ENCODE peak calls at places on chromosomes 5 and 9, in ten cellular contexts. One of them, this sample, is unnamed.

GRCh38 chr9:125393426-125393825 is 131.8 kb downstream of the GAPVD1 start:
- DNase-seq in fibroblast of the aortic adventitia: no peak
- DNase-seq in CD8-positive, alpha-beta memory T cell: no peak
- DNase-seq in left colon: no peak
- DNase-seq in AG09309: peak
- DNase-seq in fibroblast of lung: peak
- DNase-seq in A673: no peak
- DNase-seq in dermis microvascular lymphatic vessel endothelial cell: no peak
- DNase-seq in stimulated activated CD4-positive, alpha-beta T cell treated with anti-CD3 and anti-CD28 coated beads, Interleukin-12 subunit alpha, Interleukin-12 subunit beta, amount 100 ng/mL, for 4 hours: no peak
- DNase-seq in retina: no peak
- DNase-seq in this sample: no peak

GRCh38 chr9:20624201-20625002 is 2.1 kb upstream of the MLLT3 start:
- DNase-seq in fibroblast of the aortic adventitia: peak
- DNase-seq in CD8-positive, alpha-beta memory T cell: peak
- DNase-seq in left colon: peak
- DNase-seq in AG09309: no peak
- DNase-seq in fibroblast of lung: peak
- DNase-seq in A673: peak
- DNase-seq in dermis microvascular lymphatic vessel endothelial cell: peak
- DNase-seq in stimulated activated CD4-positive, alpha-beta T cell treated with anti-CD3 and anti-CD28 coated beads, Interleukin-12 subunit alpha, Interleukin-12 subunit beta, amount 100 ng/mL, for 4 hours: peak
- DNase-seq in retina: peak
- DNase-seq in this sample: peak

GRCh38 chr9:134570726-134571325 is 70.8 kb upstream of the COL5A1 start:
- DNase-seq in fibroblast of the aortic adventitia: no peak
- DNase-seq in CD8-positive, alpha-beta memory T cell: no peak
- DNase-seq in left colon: peak
- DNase-seq in AG09309: no peak
- DNase-seq in fibroblast of lung: no peak
- DNase-seq in A673: peak
- DNase-seq in dermis microvascular lymphatic vessel endothelial cell: no peak
- DNase-seq in stimulated activated CD4-positive, alpha-beta T cell treated with anti-CD3 and anti-CD28 coated beads, Interleukin-12 subunit alpha, Interleukin-12 subunit beta, amount 100 ng/mL, for 4 hours: no peak
- DNase-seq in retina: no peak
- DNase-seq in this sample: no peak

GRCh38 chr5:146825033-146825432 is 53.5 kb downstream of the PPP2R2B start:
- DNase-seq in fibroblast of the aortic adventitia: peak
- DNase-seq in CD8-positive, alpha-beta memory T cell: no peak
- DNase-seq in left colon: no peak
- DNase-seq in AG09309: no peak
- DNase-seq in fibroblast of lung: peak
- DNase-seq in A673: peak
- DNase-seq in dermis microvascular lymphatic vessel endothelial cell: peak
- DNase-seq in stimulated activated CD4-positive, alpha-beta T cell treated with anti-CD3 and anti-CD28 coated beads, Interleukin-12 subunit alpha, Interleukin-12 subunit beta, amount 100 ng/mL, for 4 hours: no peak
- DNase-seq in retina: peak
- DNase-seq in this sample: peak

GRCh38 chr9:100492952-100493351 is 20.0 kb downstream of the TMEFF1 start:
- DNase-seq in fibroblast of the aortic adventitia: peak
- DNase-seq in CD8-positive, alpha-beta memory T cell: no peak
- DNase-seq in left colon: no peak
- DNase-seq in AG09309: peak
- DNase-seq in fibroblast of lung: peak
- DNase-seq in A673: no peak
- DNase-seq in dermis microvascular lymphatic vessel endothelial cell: peak
- DNase-seq in stimulated activated CD4-positive, alpha-beta T cell treated with anti-CD3 and anti-CD28 coated beads, Interleukin-12 subunit alpha, Interleukin-12 subunit beta, amount 100 ng/mL, for 4 hours: no peak
- DNase-seq in retina: no peak
- DNase-seq in this sample: peak

GRCh38 chr9:124188331-124189110 is 69.2 kb upstream of the NEK6 start:
- DNase-seq in fibroblast of the aortic adventitia: no peak
- DNase-seq in CD8-positive, alpha-beta memory T cell: no peak
- DNase-seq in left colon: no peak
- DNase-seq in AG09309: no peak
- DNase-seq in fibroblast of lung: no peak
- DNase-seq in A673: no peak
- DNase-seq in dermis microvascular lymphatic vessel endothelial cell: no peak
- DNase-seq in stimulated activated CD4-positive, alpha-beta T cell treated with anti-CD3 and anti-CD28 coated beads, Interleukin-12 subunit alpha, Interleukin-12 subunit beta, amount 100 ng/mL, for 4 hours: no peak
- DNase-seq in retina: no peak
- DNase-seq in this sample: no peak

GRCh38 chr5:91135475-91136248 is 247.5 kb downstream of the ARRDC3 start:
- DNase-seq in fibroblast of the aortic adventitia: no peak
- DNase-seq in CD8-positive, alpha-beta memory T cell: no peak
- DNase-seq in left colon: no peak
- DNase-seq in AG09309: no peak
- DNase-seq in fibroblast of lung: no peak
- DNase-seq in A673: no peak
- DNase-seq in dermis microvascular lymphatic vessel endothelial cell: no peak
- DNase-seq in stimulated activated CD4-positive, alpha-beta T cell treated with anti-CD3 and anti-CD28 coated beads, Interleukin-12 subunit alpha, Interleukin-12 subunit beta, amount 100 ng/mL, for 4 hours: no peak
- DNase-seq in retina: no peak
- DNase-seq in this sample: no peak

GRCh38 chr5:73189816-73190451 is 16.9 kb downstream of the TMEM174 start:
- DNase-seq in fibroblast of the aortic adventitia: peak
- DNase-seq in CD8-positive, alpha-beta memory T cell: no peak
- DNase-seq in left colon: no peak
- DNase-seq in AG09309: peak
- DNase-seq in fibroblast of lung: peak
- DNase-seq in A673: no peak
- DNase-seq in dermis microvascular lymphatic vessel endothelial cell: no peak
- DNase-seq in stimulated activated CD4-positive, alpha-beta T cell treated with anti-CD3 and anti-CD28 coated beads, Interleukin-12 subunit alpha, Interleukin-12 subunit beta, amount 100 ng/mL, for 4 hours: no peak
- DNase-seq in retina: no peak
- DNase-seq in this sample: peak

GRCh38 chr5:76025069-76025468 is 58.1 kb upstream of the SV2C start:
- DNase-seq in fibroblast of the aortic adventitia: no peak
- DNase-seq in CD8-positive, alpha-beta memory T cell: no peak
- DNase-seq in left colon: no peak
- DNase-seq in AG09309: no peak
- DNase-seq in fibroblast of lung: no peak
- DNase-seq in A673: no peak
- DNase-seq in dermis microvascular lymphatic vessel endothelial cell: no peak
- DNase-seq in stimulated activated CD4-positive, alpha-beta T cell treated with anti-CD3 and anti-CD28 coated beads, Interleukin-12 subunit alpha, Interleukin-12 subunit beta, amount 100 ng/mL, for 4 hours: no peak
- DNase-seq in retina: no peak
- DNase-seq in this sample: no peak

GRCh38 chr5:110757118-110757729 is 18.4 kb downstream of the SLC25A46 start:
- DNase-seq in fibroblast of the aortic adventitia: peak
- DNase-seq in CD8-positive, alpha-beta memory T cell: peak
- DNase-seq in left colon: no peak
- DNase-seq in AG09309: no peak
- DNase-seq in fibroblast of lung: peak
- DNase-seq in A673: peak
- DNase-seq in dermis microvascular lymphatic vessel endothelial cell: peak
- DNase-seq in stimulated activated CD4-positive, alpha-beta T cell treated with anti-CD3 and anti-CD28 coated beads, Interleukin-12 subunit alpha, Interleukin-12 subunit beta, amount 100 ng/mL, for 4 hours: no peak
- DNase-seq in retina: peak
- DNase-seq in this sample: peak

GRCh38 chr5:88786789-88787188 is 96.2 kb downstream of the MEF2C start:
- DNase-seq in fibroblast of the aortic adventitia: no peak
- DNase-seq in CD8-positive, alpha-beta memory T cell: no peak
- DNase-seq in left colon: no peak
- DNase-seq in AG09309: no peak
- DNase-seq in fibroblast of lung: no peak
- DNase-seq in A673: no peak
- DNase-seq in dermis microvascular lymphatic vessel endothelial cell: no peak
- DNase-seq in stimulated activated CD4-positive, alpha-beta T cell treated with anti-CD3 and anti-CD28 coated beads, Interleukin-12 subunit alpha, Interleukin-12 subunit beta, amount 100 ng/mL, for 4 hours: no peak
- DNase-seq in retina: no peak
- DNase-seq in this sample: no peak

GRCh38 chr9:23537192-23538059 is 288.6 kb downstream of the ELAVL2 start:
- DNase-seq in fibroblast of the aortic adventitia: no peak
- DNase-seq in CD8-positive, alpha-beta memory T cell: no peak
- DNase-seq in left colon: no peak
- DNase-seq in AG09309: no peak
- DNase-seq in fibroblast of lung: no peak
- DNase-seq in A673: no peak
- DNase-seq in dermis microvascular lymphatic vessel endothelial cell: no peak
- DNase-seq in stimulated activated CD4-positive, alpha-beta T cell treated with anti-CD3 and anti-CD28 coated beads, Interleukin-12 subunit alpha, Interleukin-12 subunit beta, amount 100 ng/mL, for 4 hours: no peak
- DNase-seq in retina: peak
- DNase-seq in this sample: no peak

GRCh38 chr9:134488251-134488900 is 153.2 kb upstream of the COL5A1 start:
- DNase-seq in fibroblast of the aortic adventitia: peak
- DNase-seq in CD8-positive, alpha-beta memory T cell: no peak
- DNase-seq in left colon: peak
- DNase-seq in AG09309: no peak
- DNase-seq in fibroblast of lung: no peak
- DNase-seq in A673: peak
- DNase-seq in dermis microvascular lymphatic vessel endothelial cell: no peak
- DNase-seq in stimulated activated CD4-positive, alpha-beta T cell treated with anti-CD3 and anti-CD28 coated beads, Interleukin-12 subunit alpha, Interleukin-12 subunit beta, amount 100 ng/mL, for 4 hours: no peak
- DNase-seq in retina: peak
- DNase-seq in this sample: no peak

GRCh38 chr9:105608685-105609598 is 51.0 kb downstream of the FKTN start:
- DNase-seq in fibroblast of the aortic adventitia: peak
- DNase-seq in CD8-positive, alpha-beta memory T cell: no peak
- DNase-seq in left colon: no peak
- DNase-seq in AG09309: no peak
- DNase-seq in fibroblast of lung: peak
- DNase-seq in A673: peak
- DNase-seq in dermis microvascular lymphatic vessel endothelial cell: peak
- DNase-seq in stimulated activated CD4-positive, alpha-beta T cell treated with anti-CD3 and anti-CD28 coated beads, Interleukin-12 subunit alpha, Interleukin-12 subunit beta, amount 100 ng/mL, for 4 hours: no peak
- DNase-seq in retina: peak
- DNase-seq in this sample: peak

GRCh38 chr5:97071993-97072392 is 70.4 kb downstream of the LIX1 start:
- DNase-seq in fibroblast of the aortic adventitia: no peak
- DNase-seq in CD8-positive, alpha-beta memory T cell: no peak
- DNase-seq in left colon: no peak
- DNase-seq in AG09309: no peak
- DNase-seq in fibroblast of lung: no peak
- DNase-seq in A673: no peak
- DNase-seq in dermis microvascular lymphatic vessel endothelial cell: no peak
- DNase-seq in stimulated activated CD4-positive, alpha-beta T cell treated with anti-CD3 and anti-CD28 coated beads, Interleukin-12 subunit alpha, Interleukin-12 subunit beta, amount 100 ng/mL, for 4 hours: no peak
- DNase-seq in retina: no peak
- DNase-seq in this sample: no peak

GRCh38 chr5:132822650-132823480 is 7.6 kb downstream of the SHROOM1 start:
- DNase-seq in fibroblast of the aortic adventitia: no peak
- DNase-seq in CD8-positive, alpha-beta memory T cell: no peak
- DNase-seq in left colon: no peak
- DNase-seq in AG09309: no peak
- DNase-seq in fibroblast of lung: peak
- DNase-seq in A673: no peak
- DNase-seq in dermis microvascular lymphatic vessel endothelial cell: no peak
- DNase-seq in stimulated activated CD4-positive, alpha-beta T cell treated with anti-CD3 and anti-CD28 coated beads, Interleukin-12 subunit alpha, Interleukin-12 subunit beta, amount 100 ng/mL, for 4 hours: no peak
- DNase-seq in retina: peak
- DNase-seq in this sample: peak

GRCh38 chr5:173201636-173202265 is 33.3 kb downstream of the NKX2-5 start:
- DNase-seq in fibroblast of the aortic adventitia: peak
- DNase-seq in CD8-positive, alpha-beta memory T cell: no peak
- DNase-seq in left colon: no peak
- DNase-seq in AG09309: peak
- DNase-seq in fibroblast of lung: peak
- DNase-seq in A673: peak
- DNase-seq in dermis microvascular lymphatic vessel endothelial cell: peak
- DNase-seq in stimulated activated CD4-positive, alpha-beta T cell treated with anti-CD3 and anti-CD28 coated beads, Interleukin-12 subunit alpha, Interleukin-12 subunit beta, amount 100 ng/mL, for 4 hours: no peak
- DNase-seq in retina: no peak
- DNase-seq in this sample: peak

GRCh38 chr5:176319827-176320554 is 41.6 kb downstream of the KIAA1191 start:
- DNase-seq in fibroblast of the aortic adventitia: peak
- DNase-seq in CD8-positive, alpha-beta memory T cell: no peak
- DNase-seq in left colon: no peak
- DNase-seq in AG09309: no peak
- DNase-seq in fibroblast of lung: peak
- DNase-seq in A673: peak
- DNase-seq in dermis microvascular lymphatic vessel endothelial cell: peak
- DNase-seq in stimulated activated CD4-positive, alpha-beta T cell treated with anti-CD3 and anti-CD28 coated beads, Interleukin-12 subunit alpha, Interleukin-12 subunit beta, amount 100 ng/mL, for 4 hours: no peak
- DNase-seq in retina: no peak
- DNase-seq in this sample: peak

GRCh38 chr5:136192526-136193395 is at the start of gene SMIM32:
- DNase-seq in fibroblast of the aortic adventitia: no peak
- DNase-seq in CD8-positive, alpha-beta memory T cell: no peak
- DNase-seq in left colon: peak
- DNase-seq in AG09309: no peak
- DNase-seq in fibroblast of lung: no peak
- DNase-seq in A673: peak
- DNase-seq in dermis microvascular lymphatic vessel endothelial cell: peak
- DNase-seq in stimulated activated CD4-positive, alpha-beta T cell treated with anti-CD3 and anti-CD28 coated beads, Interleukin-12 subunit alpha, Interleukin-12 subunit beta, amount 100 ng/mL, for 4 hours: no peak
- DNase-seq in retina: peak
- DNase-seq in this sample: peak

GRCh38 chr9:80836013-80836412 is 853.3 kb downstream of the TLE1 start:
- DNase-seq in fibroblast of the aortic adventitia: no peak
- DNase-seq in CD8-positive, alpha-beta memory T cell: no peak
- DNase-seq in left colon: no peak
- DNase-seq in AG09309: no peak
- DNase-seq in fibroblast of lung: no peak
- DNase-seq in A673: no peak
- DNase-seq in dermis microvascular lymphatic vessel endothelial cell: no peak
- DNase-seq in stimulated activated CD4-positive, alpha-beta T cell treated with anti-CD3 and anti-CD28 coated beads, Interleukin-12 subunit alpha, Interleukin-12 subunit beta, amount 100 ng/mL, for 4 hours: no peak
- DNase-seq in retina: no peak
- DNase-seq in this sample: no peak

GRCh38 chr5:142749321-142749720 is 20.9 kb upstream of the ARHGAP26 start:
- DNase-seq in fibroblast of the aortic adventitia: peak
- DNase-seq in CD8-positive, alpha-beta memory T cell: no peak
- DNase-seq in left colon: no peak
- DNase-seq in AG09309: peak
- DNase-seq in fibroblast of lung: peak
- DNase-seq in A673: no peak
- DNase-seq in dermis microvascular lymphatic vessel endothelial cell: peak
- DNase-seq in stimulated activated CD4-positive, alpha-beta T cell treated with anti-CD3 and anti-CD28 coated beads, Interleukin-12 subunit alpha, Interleukin-12 subunit beta, amount 100 ng/mL, for 4 hours: no peak
- DNase-seq in retina: no peak
- DNase-seq in this sample: peak

GRCh38 chr9:18362901-18363685 is 110.9 kb upstream of the ADAMTSL1 start:
- DNase-seq in fibroblast of the aortic adventitia: peak
- DNase-seq in CD8-positive, alpha-beta memory T cell: no peak
- DNase-seq in left colon: no peak
- DNase-seq in AG09309: no peak
- DNase-seq in fibroblast of lung: peak
- DNase-seq in A673: no peak
- DNase-seq in dermis microvascular lymphatic vessel endothelial cell: peak
- DNase-seq in stimulated activated CD4-positive, alpha-beta T cell treated with anti-CD3 and anti-CD28 coated beads, Interleukin-12 subunit alpha, Interleukin-12 subunit beta, amount 100 ng/mL, for 4 hours: no peak
- DNase-seq in retina: no peak
- DNase-seq in this sample: no peak

GRCh38 chr9:129509508-129509907 is 111.4 kb downstream of the C9orf50 start:
- DNase-seq in fibroblast of the aortic adventitia: peak
- DNase-seq in CD8-positive, alpha-beta memory T cell: no peak
- DNase-seq in left colon: no peak
- DNase-seq in AG09309: peak
- DNase-seq in fibroblast of lung: peak
- DNase-seq in A673: no peak
- DNase-seq in dermis microvascular lymphatic vessel endothelial cell: peak
- DNase-seq in stimulated activated CD4-positive, alpha-beta T cell treated with anti-CD3 and anti-CD28 coated beads, Interleukin-12 subunit alpha, Interleukin-12 subunit beta, amount 100 ng/mL, for 4 hours: no peak
- DNase-seq in retina: peak
- DNase-seq in this sample: peak

This sample was measured in mesenchymal stem cell.